ENCODE peak calls at places on chromosomes 11 and 22, in four cellular contexts. E, P, V and H are unnamed samples.

GRCh38 chr11:1742371-1742770 is 8.0 kb downstream of the IFITM10 start:
- DNase-seq in E (no peak), V (no peak), P (no peak), H (peak; percentile 8)

GRCh38 chr11:60970369-60970774 is 1.1 kb upstream of the CD6 start:
- DNase-seq in E (peak; percentile 38), P (peak; percentile 79), V (peak; percentile 42), H (peak; percentile 66)

GRCh38 chr11:109680127-109680526 is 258.1 kb downstream of the C11orf87 start:
- DNase-seq in P (no peak), E (no peak), V (no peak), H (no peak)

GRCh38 chr22:36073476-36073875 is 44.9 kb upstream of the RBFOX2 start:
- DNase-seq in E (no peak), P (no peak), V (no peak), H (no peak)

GRCh38 chr11:119472856-119473222 is 49.9 kb upstream of the THY1 start:
- DNase-seq in P (no peak), E (no peak), V (no peak), H (no peak)

GRCh38 chr11:10377182-10377581 is 72.3 kb downstream of the ADM start:
- DNase-seq in V (no peak), P (no peak), E (no peak), H (no peak)

GRCh38 chr11:23403210-23404185 is 543.2 kb upstream of the CCDC179 start:
- DNase-seq in P (no peak), E (no peak), V (no peak), H (no peak)

GRCh38 chr11:58762284-58763119 is 30.8 kb upstream of the GLYAT start:
- DNase-seq in E (no peak), V (no peak), P (no peak), H (no peak)

GRCh38 chr11:86456075-86456939 is 81.6 kb downstream of the CCDC81 start:
- DNase-seq in P (peak; percentile 87), V (peak; percentile 85), E (peak; percentile 84), H (peak; percentile 93)

GRCh38 chr11:73396985-73397384 is 20.8 kb downstream of the RELT start:
- DNase-seq in P (no peak), V (no peak), E (no peak), H (peak; percentile 60)

GRCh38 chr11:111851636-111852035 is 19.7 kb downstream of the ALG9 start:
- DNase-seq in E (no peak), V (no peak), P (no peak), H (no peak)

GRCh38 chr11:128942807-128943430 is at the start of gene TP53AIP1:
- DNase-seq in E (no peak), P (no peak), V (no peak), H (no peak)

GRCh38 chr22:49197986-49198704 is 629.5 kb downstream of the BRD1 start:
- DNase-seq in P (no peak), E (no peak), V (no peak), H (peak; percentile 40)

GRCh38 chr11:113874920-113875413 is 405 bp downstream of the USP28 start:
- DNase-seq in V (no peak), E (no peak), P (no peak), H (no peak)
- H3K27ac ChIP-seq in V (peak overlapping the region; percentile 88), E (peak overlapping the region; percentile 82), P (peak overlapping the region; percentile 64), H (no peak overlapping the region)

GRCh38 chr22:40965936-40966557 is 14.9 kb downstream of the RBX1 start:
- DNase-seq in E (no peak), V (no peak), P (no peak), H (no peak)
- H3K27ac ChIP-seq in E (no peak overlapping the region), V (peak overlapping the region; percentile 46), P (peak overlapping the region; percentile 12), H (no peak overlapping the region)

GRCh38 chr22:46750530-46750800 is 12.0 kb upstream of the TBC1D22A start:
- DNase-seq in V (no peak), P (no peak), E (no peak), H (no peak)

GRCh38 chr22:46748206-46748947 is 10.3 kb upstream of the CERK start:
- DNase-seq in P (no peak), E (no peak), V (no peak), H (no peak)

GRCh38 chr22:46750861-46751260 is 11.6 kb upstream of the TBC1D22A start:
- DNase-seq in E (no peak), P (peak; percentile 62), V (no peak), H (peak; percentile 42)

GRCh38 chr22:46748948-46749681 is 11.1 kb upstream of the CERK start:
- DNase-seq in E (no peak), V (no peak), P (no peak), H (no peak)

GRCh38 chr22:46749682-46750529 is 11.9 kb upstream of the CERK start:
- DNase-seq in V (no peak), E (no peak), P (no peak), H (no peak)
- H3K27ac ChIP-seq in V (no peak overlapping the region), E (peak overlapping the region; percentile 27), P (peak overlapping the region; percentile 58), H (no peak overlapping the region)

DNA sequence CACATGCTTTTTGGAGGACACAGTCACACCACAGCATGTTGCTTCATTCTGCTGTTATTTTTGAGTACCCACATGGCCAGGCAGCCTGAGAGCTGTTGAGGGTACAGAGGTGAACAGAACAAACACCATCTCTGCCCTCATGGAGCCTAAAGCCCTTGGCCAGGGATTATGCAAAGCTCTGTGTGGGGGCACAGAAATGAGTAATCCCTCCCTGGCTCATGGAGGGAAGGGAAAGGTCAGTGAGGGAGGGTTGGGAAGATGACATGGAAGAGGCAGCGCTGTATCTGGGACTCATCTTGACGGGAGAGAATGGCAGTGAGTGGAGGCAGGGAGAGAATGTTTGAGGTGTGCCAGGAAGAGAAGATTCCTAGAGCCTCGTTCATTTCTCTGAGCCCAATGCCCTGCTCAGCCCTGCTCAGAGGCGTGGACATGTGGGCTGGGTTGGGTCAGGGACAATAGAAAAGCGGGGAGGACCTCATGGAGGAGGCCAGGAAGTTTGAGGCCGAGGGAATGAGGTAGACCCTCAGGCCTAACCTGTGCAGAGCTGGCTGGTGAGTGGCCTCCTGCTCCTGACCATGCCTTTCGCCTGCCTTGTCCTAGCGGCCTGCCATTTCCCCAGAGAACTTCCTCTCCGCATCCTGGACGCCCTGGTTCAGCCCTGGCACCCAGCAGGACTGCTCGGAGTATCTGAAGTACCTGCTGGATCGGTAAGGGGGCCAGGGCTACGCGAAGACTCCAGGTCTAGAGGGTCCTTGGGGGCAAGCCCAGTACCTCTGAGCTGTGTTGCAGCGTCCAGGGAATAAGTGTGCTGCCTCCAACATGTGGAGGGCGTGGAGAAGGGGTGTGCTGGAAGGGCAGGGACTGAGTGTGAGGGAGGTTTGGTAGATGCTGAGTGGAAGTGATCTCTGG is 19.8 kb downstream of the USP35 start:
- DNase-seq in V (no peak), P (no peak), E (no peak), H (peak; percentile 66)
- H3K27ac ChIP-seq in V (no peak overlapping the region), P (no peak overlapping the region), E (no peak overlapping the region), H (no peak overlapping the region)

GRCh38 chr11:66849501-66850234 is 6.4 kb downstream of the RCE1 start:
- DNase-seq in V (no peak), P (no peak), E (no peak), H (no peak)

GRCh38 chr11:66851698-66852465 is 5.0 kb upstream of the LRFN4 start:
- DNase-seq in P (no peak), E (peak; percentile 43), V (no peak), H (peak; percentile 63)

GRCh38 chr11:66851251-66851620 is 5.6 kb upstream of the LRFN4 start:
- DNase-seq in P (no peak), V (no peak), E (no peak), H (peak; percentile 57)

GRCh38 chr11:66850235-66850587 is 6.7 kb upstream of the LRFN4 start:
- DNase-seq in E (no peak), V (no peak), P (no peak), H (no peak)

GRCh38 chr11:66850588-66851250 is 6.1 kb upstream of the LRFN4 start:
- DNase-seq in P (no peak), V (no peak), E (no peak), H (peak; percentile 74)
- H3K27ac ChIP-seq in P (no peak overlapping the region), V (no peak overlapping the region), E (no peak overlapping the region), H (no peak overlapping the region)

GRCh38 chr11:72005347-72006260 is 6.9 kb downstream of the IL18BP start:
- DNase-seq in P (no peak), E (no peak), V (no peak), H (peak; percentile 73)
- H3K27ac ChIP-seq in P (no peak overlapping the region), E (no peak overlapping the region), V (no peak overlapping the region), H (no peak overlapping the region)